ENCODE peak calls at places on chromosome 10, in four cellular contexts. E is activated T-cell treated with anti-CD3 and anti-CD28 coated beads, Interleukin-2, amount 50 U/mL, for 72 hours; U is stimulated activated CD4-positive, alpha-beta T cell treated with anti-CD3 and anti-CD28 coated beads, Interleukin-2, amount 100 ng/mL, for 48 hours; C is tibial artery. S is an unnamed sample.

GRCh38 chr10:62426600-62426999 is 52.4 kb downstream of the ZNF365 start:
- DNase-seq in E (no peak), U (no peak), C (no peak), S (no peak)

GRCh38 chr10:74084955-74085354 is 65.7 kb downstream of the AP3M1 start:
- DNase-seq in C (no peak), U (no peak), E (no peak), S (no peak)

GRCh38 chr10:132065491-132066105 is at the start of gene JAKMIP3:
- DNase-seq in C (peak; percentile 32), E (no peak), U (no peak), S (peak; percentile 65)

GRCh38 chr10:117168135-117168674 is 29.1 kb upstream of the KCNK18 start:
- DNase-seq in E (peak; percentile 77), C (peak; percentile 41), U (peak; percentile 76), S (peak; percentile 62)

GRCh38 chr10:19302117-19302516 is 253.5 kb downstream of the MALRD1 start:
- DNase-seq in E (no peak), U (no peak), C (no peak), S (no peak)

GRCh38 chr10:16904619-16905018 is 87.4 kb upstream of the RSU1 start:
- DNase-seq in E (no peak), U (no peak), C (no peak), S (no peak)

GRCh38 chr10:46520941-46521340 is 35.5 kb downstream of the GPRIN2 start:
- DNase-seq in E (no peak), U (no peak), C (no peak), S (no peak)

GRCh38 chr10:126097558-126098215 is 201.3 kb downstream of the FANK1 start:
- DNase-seq in C (no peak), E (no peak), U (no peak), S (no peak)

GRCh38 chr10:733086-733485 is 43.6 kb upstream of the DIP2C start:
- DNase-seq in C (no peak), U (no peak), E (no peak), S (no peak)

GRCh38 chr10:95837368-95837776 is 70.4 kb upstream of the CC2D2B start:
- DNase-seq in E (no peak), C (no peak), U (no peak), S (no peak)

GRCh38 chr10:42969909-42970308 is 107.0 kb upstream of the RET start:
- DNase-seq in U (no peak), E (no peak), C (no peak), S (no peak)

GRCh38 chr10:99917963-99918825 is 91.6 kb downstream of the DNMBP start:
- DNase-seq in U (no peak), E (no peak), C (no peak), S (peak; percentile 23)

GRCh38 chr10:122696687-122697086 is 3.0 kb downstream of the C10orf120 start:
- DNase-seq in E (no peak), C (no peak), U (no peak), S (no peak)

GRCh38 chr10:124574456-124575070 is 112.9 kb downstream of the LHPP start:
- DNase-seq in C (no peak), E (no peak), U (no peak), S (no peak)

GRCh38 chr10:116113721-116114501 is 159.1 kb downstream of the GFRA1 start:
- DNase-seq in C (no peak), U (no peak), E (no peak), S (no peak)

GRCh38 chr10:8444630-8445029 is 390.1 kb downstream of the GATA3 start:
- DNase-seq in E (peak; percentile 13), U (no peak), C (no peak), S (no peak)

GRCh38 chr10:100867564-100867963 is 45.2 kb upstream of the SLF2 start:
- DNase-seq in E (no peak), U (no peak), C (no peak), S (no peak)

GRCh38 chr10:77496941-77497420 is 140.6 kb downstream of the KCNMA1 start:
- DNase-seq in E (no peak), C (no peak), U (no peak), S (no peak)

GRCh38 chr10:79416578-79417255 is 28.7 kb downstream of the ZCCHC24 start:
- DNase-seq in C (no peak), U (no peak), E (no peak), S (peak; percentile 4)

GRCh38 chr10:28127881-28128280 is 129.0 kb upstream of the ODAD2 start:
- DNase-seq in U (no peak), E (no peak), C (no peak), S (no peak)

GRCh38 chr10:14879055-14879800 is 562 bp downstream of the SUV39H2 start:
- DNase-seq in U (peak; percentile 33), E (peak; percentile 41), C (peak; percentile 29), S (no peak)

GRCh38 chr10:100999742-101000601 is at the start of gene LZTS2:
- DNase-seq in C (no peak), E (no peak), U (no peak), S (peak; percentile 44)

GRCh38 chr10:34758447-34758996 is 56.6 kb downstream of the PARD3 start:
- DNase-seq in U (no peak), E (no peak), C (no peak), S (no peak)

GRCh38 chr10:76643465-76643864 is 994.1 kb downstream of the KCNMA1 start:
- DNase-seq in E (no peak), U (no peak), C (peak; percentile 46), S (peak; percentile 57)

GRCh38 chr10:72466018-72466417 is 111.3 kb upstream of the DNAJB12 start:
- DNase-seq in C (no peak), E (no peak), U (no peak), S (no peak)

GRCh38 chr10:83373659-83374058 is 765.6 kb upstream of the GHITM start:
- DNase-seq in E (no peak), C (no peak), U (no peak), S (no peak)

GRCh38 chr10:102247724-102248123 is 2.4 kb downstream of the GBF1 start:
- DNase-seq in U (no peak), C (no peak), E (no peak), S (no peak)

GRCh38 chr10:68666280-68666760 is 54.7 kb upstream of the CCAR1 start:
- DNase-seq in C (no peak), E (no peak), U (no peak), S (no peak)

GRCh38 chr10:60937784-60938654 is 6.0 kb downstream of the RHOBTB1 start:
- DNase-seq in U (no peak), C (peak; percentile 47), E (no peak), S (no peak)

S was measured in psoas muscle.